ENCODE peak calls at places on chromosomes 6 and 20, in seven cellular contexts. U is neuronal stem cell, D is mesendoderm, R is IMR-90, Y is mesenchymal stem cell, T is H9, Z is H1. W is an unnamed sample.

GRCh38 chr20:45096781-45097180 is 4.1 kb downstream of the KCNS1 start:
- DNase-seq in Z (no peak), R (no peak), T (no peak), U (no peak), D (no peak), Y (no peak), W (no peak)

GRCh38 chr20:49367113-49367512 is 89.3 kb upstream of the ZNFX1 start:
- DNase-seq in Y (no peak), D (no peak), T (no peak), Z (no peak), R (no peak), U (no peak), W (no peak)

GRCh38 chr6:42148058-42148457 is 5.6 kb upstream of the C6orf132 start:
- DNase-seq in R (peak), Y (no peak), Z (no peak), T (no peak), D (no peak), U (no peak), W (no peak)

GRCh38 chr6:11536795-11537194 is 754 bp upstream of the TMEM170B start:
- DNase-seq in R (no peak), D (peak), Z (peak), U (peak), T (peak), Y (peak), W (no peak)

GRCh38 chr6:33840064-33840926 is 36.5 kb upstream of the MLN start:
- DNase-seq in T (no peak), R (peak), Z (no peak), D (peak), U (no peak), Y (peak), W (peak)

GRCh38 chr20:1636621-1637020 is 16.8 kb upstream of the SIRPB1 start:
- DNase-seq in Z (no peak), U (no peak), T (no peak), R (no peak), D (peak), Y (no peak), W (no peak)

GRCh38 chr6:139124887-139125672 is 9.8 kb upstream of the HECA start:
- DNase-seq in R (peak), Y (peak), Z (no peak), D (peak), U (no peak), T (peak), W (peak)

GRCh38 chr20:57270204-57270937 is 3.9 kb upstream of the BMP7 start:
- DNase-seq in R (no peak), D (peak), Y (no peak), Z (no peak), U (no peak), T (peak), W (no peak)

GRCh38 chr20:12891643-12892042 is 117.1 kb upstream of the SPTLC3 start:
- DNase-seq in U (no peak), T (no peak), Y (no peak), D (peak), R (no peak), Z (no peak), W (no peak)

GRCh38 chr6:31058128-31058894 is 48.0 kb downstream of the MUC22 start:
- DNase-seq in Y (peak), D (no peak), U (peak), T (no peak), R (peak), Z (no peak), W (peak)

GRCh38 chr20:51583073-51583472 is 40.6 kb upstream of the NFATC2 start:
- DNase-seq in R (no peak), U (no peak), Z (no peak), T (no peak), Y (no peak), D (no peak), W (no peak)

GRCh38 chr20:59564171-59564570 is 40.2 kb upstream of the PHACTR3 start:
- DNase-seq in Y (no peak), U (no peak), Z (no peak), D (no peak), R (no peak), T (no peak), W (no peak)

GRCh38 chr20:1005452-1006027 is 3.4 kb upstream of the RSPO4 start:
- DNase-seq in D (peak), Y (no peak), T (peak), Z (peak), U (peak), R (peak), W (peak)

GRCh38 chr6:498795-499231 is 107.3 kb downstream of the IRF4 start:
- DNase-seq in Y (peak), U (no peak), Z (no peak), D (no peak), T (no peak), R (peak), W (no peak)

GRCh38 chr6:33299237-33299944 is 649 bp upstream of the RGL2 start:
- DNase-seq in R (peak), D (peak), T (peak), U (peak), Z (peak), Y (peak), W (peak)

GRCh38 chr6:35480176-35480575 is 12.0 kb downstream of the RPL10A start:
- DNase-seq in Y (no peak), Z (no peak), U (no peak), D (no peak), T (no peak), R (no peak), W (no peak)

GRCh38 chr20:48597521-48598302 is 230.1 kb downstream of the PREX1 start:
- DNase-seq in R (no peak), T (no peak), U (no peak), D (no peak), Z (no peak), Y (no peak), W (peak)

GRCh38 chr6:25050356-25050755 is 114.6 kb upstream of the RIPOR2 start:
- DNase-seq in Y (peak), U (no peak), D (no peak), T (no peak), R (peak), Z (no peak), W (peak)

GRCh38 chr20:56409521-56409920 is 2.5 kb upstream of the CASS4 start:
- DNase-seq in Z (no peak), R (peak), T (no peak), D (no peak), Y (peak), U (no peak), W (no peak)

GRCh38 chr6:46704562-46704961 is 16.9 kb downstream of the TDRD6 start:
- DNase-seq in T (no peak), Z (no peak), R (no peak), U (no peak), D (peak), Y (no peak), W (peak)

GRCh38 chr6:44285552-44286284 is 15.5 kb downstream of the TMEM151B start:
- DNase-seq in Y (peak), T (no peak), R (peak), Z (peak), U (no peak), D (peak), W (no peak)

GRCh38 chr6:72967329-72967728 is 258.0 kb downstream of the KHDC1L start:
- DNase-seq in Z (no peak), D (no peak), Y (no peak), R (no peak), U (no peak), T (no peak), W (no peak)

GRCh38 chr20:33431797-33432381 is 11.7 kb downstream of the SNTA1 start:
- DNase-seq in Z (no peak), U (no peak), R (no peak), Y (no peak), T (no peak), D (no peak), W (no peak)

GRCh38 chr20:11891081-11891826 is 26.4 kb upstream of the BTBD3 start:
- DNase-seq in Z (peak), U (peak), R (peak), Y (peak), D (peak), T (peak), W (peak)

GRCh38 chr6:290111-290932 is 2.0 kb upstream of the DUSP22 start:
- DNase-seq in D (no peak), R (no peak), Z (peak), Y (no peak), U (no peak), T (no peak), W (no peak)

GRCh38 chr6:155958550-155958949 is 502.9 kb upstream of the NOX3 start:
- DNase-seq in D (no peak), Z (no peak), T (no peak), R (no peak), U (no peak), Y (no peak), W (no peak)

GRCh38 chr6:155954149-155954548 is 498.5 kb upstream of the NOX3 start:
- DNase-seq in R (no peak), Z (no peak), D (no peak), T (no peak), U (no peak), Y (no peak), W (no peak)

GRCh38 chr6:155959898-155960297 is 504.3 kb upstream of the NOX3 start:
- DNase-seq in D (no peak), T (no peak), Z (no peak), U (no peak), R (no peak), Y (no peak), W (no peak)

GRCh38 chr6:155949256-155949655 is 493.6 kb upstream of the NOX3 start:
- DNase-seq in T (no peak), U (no peak), D (no peak), R (no peak), Z (no peak), Y (no peak), W (no peak)

GRCh38 chr6:155955038-155955437 is 499.4 kb upstream of the NOX3 start:
- DNase-seq in U (no peak), Y (no peak), Z (no peak), R (no peak), D (peak), T (peak), W (no peak)
- H3K18ac ChIP-seq in U (no peak), Y (no peak), Z (no peak), R (no peak), D (peak), T (no peak), W (no peak)

GRCh38 chr6:159973406-159973805 is 4.5 kb downstream of the IGF2R start:
- DNase-seq in R (peak), Y (no peak), Z (no peak), U (no peak), D (no peak), T (no peak), W (no peak)

GRCh38 chr6:159976844-159977241 is 8.0 kb downstream of the IGF2R start:
- DNase-seq in Y (no peak), T (no peak), Z (no peak), D (no peak), R (no peak), U (no peak), W (no peak)

GRCh38 chr6:159973951-159974350 is 5.1 kb downstream of the IGF2R start:
- DNase-seq in T (no peak), R (peak), Z (no peak), Y (peak), U (no peak), D (no peak), W (peak)

GRCh38 chr6:159972506-159973268 is 3.8 kb downstream of the IGF2R start:
- DNase-seq in Y (no peak), T (no peak), D (no peak), U (no peak), Z (no peak), R (no peak), W (no peak)

DNA sequence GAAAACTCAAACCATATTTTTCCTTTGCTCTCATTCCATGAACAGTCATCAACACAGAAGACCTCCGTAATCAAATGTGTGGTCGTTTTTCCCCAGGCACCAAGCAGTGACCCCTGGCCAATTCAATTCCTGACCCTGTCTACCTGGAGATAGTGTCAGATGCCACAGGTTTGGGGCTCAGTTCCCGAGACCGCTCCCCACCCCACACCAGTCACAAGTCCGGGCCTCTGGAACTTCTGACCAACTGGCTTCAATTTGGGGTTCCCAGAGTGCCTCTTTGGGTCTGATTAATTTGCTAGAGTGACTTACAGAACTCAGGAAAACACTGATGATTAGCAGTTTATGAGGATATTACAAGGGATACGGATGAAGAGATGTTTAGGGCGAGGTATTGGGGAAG is 6.0 kb downstream of the IGF2R start:
- DNase-seq in R (no peak), T (no peak), Z (no peak), D (no peak), U (no peak), Y (no peak), W (no peak)
- H3K27ac ChIP-seq in R (no peak), T (no peak), Z (no peak), D (no peak), U (no peak), Y (no peak), W (no peak)

GRCh38 chr20:63212792-63213191 is 3.1 kb downstream of the YTHDF1 start:
- DNase-seq in U (no peak), Z (no peak), R (no peak), Y (no peak), D (no peak), T (no peak), W (no peak)
- H3K18ac ChIP-seq in U (no peak), Z (no peak), R (no peak), Y (no peak), D (no peak), T (no peak), W (no peak)

GRCh38 chr6:163346529-163346961 is 68.0 kb upstream of the QKI start:
- DNase-seq in T (no peak), R (no peak), Y (no peak), Z (no peak), D (no peak), U (no peak), W (no peak)
- H3K27ac ChIP-seq in T (no peak), R (no peak), Y (no peak), Z (no peak), D (no peak), U (peak), W (no peak)

GRCh38 chr20:39356913-39357312 is 394.8 kb downstream of the DHX35 start:
- DNase-seq in Z (no peak), D (no peak), Y (no peak), R (no peak), T (no peak), U (no peak), W (peak)
- H3K18ac ChIP-seq in Z (no peak), D (no peak), Y (no peak), R (no peak), T (no peak), U (no peak), W (no peak)

W was measured in trophoblast cell.